ENCODE peak calls at places on chromosomes 5 and 9, in nine cellular contexts. L, G, T, M, J, W, D, B and E are unnamed samples.

GRCh38 chr5:159819671-159820411 is 96.4 kb upstream of the ADRA1B start:
- DNase-seq in L (no peak), G (peak), T (no peak), M (peak), J (no peak), W (peak), D (no peak), B (peak), E (peak)

GRCh38 chr9:38067892-38068615 is 973 bp downstream of the SHB start:
- DNase-seq in L (no peak), G (no peak), T (peak), M (no peak), J (no peak), W (no peak), D (no peak), B (no peak), E (no peak)

GRCh38 chr9:132144708-132145365 is 17.0 kb upstream of the NTNG2 start:
- DNase-seq in L (no peak), G (no peak), T (no peak), M (peak), J (no peak), W (peak), D (peak), B (no peak), E (no peak)

GRCh38 chr9:20446248-20446647 is 176.1 kb downstream of the MLLT3 start:
- DNase-seq in L (no peak), G (no peak), T (no peak), M (no peak), J (no peak), W (no peak), D (no peak), B (no peak), E (no peak)

GRCh38 chr5:159907689-159908088 is 8.6 kb upstream of the ADRA1B start:
- DNase-seq in L (no peak), G (no peak), T (no peak), M (no peak), J (no peak), W (no peak), D (no peak), B (no peak), E (no peak)

GRCh38 chr5:55306641-55307382 is 682 bp downstream of the DHX29 start:
- DNase-seq in L (no peak), G (no peak), T (no peak), M (no peak), J (no peak), W (peak), D (peak), B (no peak), E (no peak)

GRCh38 chr5:169895876-169896275 is 84.4 kb downstream of the INSYN2B start:
- DNase-seq in L (no peak), G (no peak), T (no peak), M (peak), J (no peak), W (peak), D (no peak), B (no peak), E (no peak)

GRCh38 chr5:76737846-76738245 is 21.9 kb downstream of the F2R start:
- DNase-seq in L (no peak), G (no peak), T (no peak), M (no peak), J (no peak), W (no peak), D (no peak), B (no peak), E (no peak)

GRCh38 chr5:124289122-124289521 is 457.3 kb downstream of the ZNF608 start:
- DNase-seq in L (no peak), G (peak), T (no peak), M (no peak), J (no peak), W (no peak), D (no peak), B (peak), E (no peak)

GRCh38 chr9:22030101-22030598 is 21.0 kb upstream of the CDKN2B start:
- DNase-seq in L (no peak), G (no peak), T (no peak), M (peak), J (no peak), W (peak), D (peak), B (no peak), E (no peak)

DNA sequence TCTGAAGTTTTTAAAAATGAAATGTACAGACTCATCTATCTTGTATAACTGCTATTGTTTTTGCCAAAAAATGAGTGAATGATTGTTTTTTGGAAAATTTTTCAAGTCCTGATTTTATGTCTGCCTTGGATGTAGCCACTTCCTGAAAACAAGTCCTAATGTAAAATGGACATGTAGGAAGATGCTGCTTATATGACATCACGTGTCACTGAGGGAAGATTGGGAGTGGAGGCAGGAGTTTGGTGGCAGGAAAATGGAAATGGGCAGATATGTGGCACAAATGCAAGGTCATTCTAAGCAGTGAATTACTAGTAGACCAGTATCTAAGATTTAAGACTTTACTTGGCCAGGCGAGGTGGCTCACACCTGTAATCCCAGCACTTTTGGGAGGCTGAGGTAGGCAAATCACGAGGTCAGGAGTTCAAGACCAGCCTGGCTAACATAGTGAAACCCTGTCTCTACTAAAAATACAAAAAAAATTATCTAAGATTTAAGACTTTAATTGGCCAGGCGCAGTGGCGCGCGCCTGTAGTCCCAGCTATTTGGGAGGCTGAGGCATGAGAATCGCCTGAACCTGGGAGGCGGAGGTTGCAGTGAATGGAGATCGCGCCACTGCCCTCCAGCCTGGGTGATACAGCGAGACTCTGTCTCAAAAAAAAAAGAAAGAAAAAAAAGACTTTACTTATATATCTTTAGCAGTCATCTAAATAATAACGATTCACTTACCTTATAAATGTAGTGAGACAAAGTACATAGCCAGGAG is 3.4 kb downstream of the DAPK1 start:
- DNase-seq in L (no peak), G (no peak), T (no peak), M (no peak), J (no peak), W (no peak), D (no peak), B (no peak), E (no peak)
- H3K4me3 ChIP-seq in L (peak), G (no peak), T (no peak), M (no peak), J (no peak), W (no peak), D (no peak), B (no peak), E (no peak)

GRCh38 chr9:130988400-130988747 is 20.6 kb upstream of the LAMC3 start:
- DNase-seq in L (no peak), G (no peak), T (no peak), M (no peak), J (no peak), W (no peak), D (no peak), B (no peak), E (no peak)
- H3K4me3 ChIP-seq in L (no peak), G (no peak), T (no peak), M (no peak), J (no peak), W (no peak), D (no peak), B (no peak), E (no peak)

GRCh38 chr5:111681791-111682190 is 75.2 kb downstream of the NREP start:
- DNase-seq in L (no peak), G (no peak), T (no peak), M (peak), J (no peak), W (peak), D (peak), B (no peak), E (no peak)
- H3K4me3 ChIP-seq in L (no peak), G (no peak), T (no peak), M (peak), J (no peak), W (no peak), D (no peak), B (peak), E (peak)

DNA sequence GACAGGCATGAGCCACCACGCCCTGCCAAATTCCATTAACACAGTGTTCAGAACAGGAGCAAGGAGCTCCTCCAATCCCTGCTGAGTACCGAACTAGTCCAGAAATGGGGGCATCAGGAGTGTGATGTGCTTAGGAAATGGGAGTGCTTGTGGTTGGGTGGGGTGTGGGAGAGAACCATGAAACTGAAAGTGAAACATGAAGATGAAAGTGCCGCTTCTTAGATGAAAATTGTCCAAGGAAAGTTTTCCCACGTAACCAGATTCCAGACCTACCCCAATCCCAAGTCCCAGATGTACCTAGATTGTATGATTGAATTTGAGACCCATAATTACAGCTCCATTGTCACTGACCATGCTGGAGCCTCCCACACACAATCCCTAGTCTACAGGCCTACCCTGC is 16.6 kb upstream of the ZNF131 start:
- DNase-seq in L (no peak), G (no peak), T (no peak), M (no peak), J (no peak), W (no peak), D (no peak), B (no peak), E (no peak)
- H3K4me3 ChIP-seq in L (no peak), G (no peak), T (no peak), M (no peak), J (no peak), W (no peak), D (no peak), B (no peak), E (no peak)

GRCh38 chr9:129143461-129143927 is 32.3 kb downstream of the PTPA start:
- DNase-seq in L (no peak), G (no peak), T (no peak), M (peak), J (no peak), W (peak), D (peak), B (peak), E (no peak)
- H3K4me3 ChIP-seq in L (no peak), G (peak), T (no peak), M (peak), J (peak), W (peak), D (no peak), B (no peak), E (no peak)

DNA sequence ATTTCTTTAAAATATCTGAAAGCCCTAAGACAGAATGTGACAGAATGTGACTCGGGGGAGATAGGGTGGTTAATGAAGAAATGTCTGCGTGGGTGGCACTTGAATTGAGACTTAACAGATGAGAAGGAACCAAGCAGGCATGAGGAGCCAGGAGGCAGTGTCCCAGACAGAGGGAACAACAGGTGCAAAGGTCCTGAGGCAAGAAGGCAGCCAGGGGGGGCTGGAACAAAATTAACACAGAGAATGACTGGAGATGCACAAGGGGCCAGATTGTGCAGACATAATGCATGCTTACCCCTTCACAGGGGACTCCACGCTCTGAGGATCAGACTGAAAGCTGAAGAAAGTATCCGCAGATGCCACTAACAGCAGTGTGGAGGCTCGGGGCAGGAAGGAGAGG is 1.7 kb downstream of the LMAN2 start:
- DNase-seq in L (no peak), G (no peak), T (no peak), M (no peak), J (no peak), W (no peak), D (no peak), B (no peak), E (no peak)
- H3K4me3 ChIP-seq in L (no peak), G (peak), T (no peak), M (no peak), J (no peak), W (peak), D (no peak), B (peak), E (peak)

DNA sequence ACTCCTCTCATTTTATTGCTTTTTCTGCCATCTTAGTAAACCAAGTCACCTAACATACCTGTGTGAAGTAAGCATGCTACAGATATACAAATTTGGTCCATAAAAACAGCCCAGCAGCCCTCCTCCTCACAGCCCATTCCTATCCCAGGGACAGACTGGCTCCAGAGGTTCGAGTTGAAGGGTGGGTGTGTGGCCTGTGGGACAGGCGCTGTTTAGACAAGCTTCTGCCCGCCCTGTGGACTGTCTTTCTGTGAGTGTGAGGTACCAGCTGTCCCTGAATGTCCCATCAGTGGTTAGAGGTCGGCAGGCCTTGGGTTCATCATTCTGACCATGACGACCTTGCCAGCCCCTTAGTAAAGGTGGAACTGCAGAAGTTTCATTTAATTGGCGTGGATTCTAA is 82.0 kb downstream of the WNK2 start:
- DNase-seq in L (no peak), G (no peak), T (no peak), M (no peak), J (no peak), W (no peak), D (no peak), B (peak), E (no peak)
- H3K4me3 ChIP-seq in L (no peak), G (no peak), T (no peak), M (no peak), J (no peak), W (no peak), D (no peak), B (no peak), E (no peak)

GRCh38 chr9:124771867-124772621 is 933 bp upstream of the NR6A1 start:
- DNase-seq in L (peak), G (peak), T (no peak), M (peak), J (no peak), W (peak), D (peak), B (peak), E (no peak)
- H3K4me3 ChIP-seq in L (peak), G (peak), T (peak), M (peak), J (peak), W (peak), D (peak), B (peak), E (peak)

GRCh38 chr5:80216753-80217596 is 38.9 kb downstream of the SERINC5 start:
- DNase-seq in L (no peak), G (peak), T (no peak), M (no peak), J (no peak), W (no peak), D (no peak), B (peak), E (no peak)
- H3K4me3 ChIP-seq in L (no peak), G (no peak), T (peak), M (no peak), J (no peak), W (no peak), D (no peak), B (no peak), E (no peak)

GRCh38 chr5:135040331-135041144 is 6.5 kb upstream of the PITX1 start:
- DNase-seq in L (no peak), G (no peak), T (no peak), M (no peak), J (no peak), W (no peak), D (no peak), B (no peak), E (no peak)

GRCh38 chr5:135041726-135042125 is 7.7 kb upstream of the PITX1 start:
- DNase-seq in L (no peak), G (no peak), T (no peak), M (no peak), J (no peak), W (no peak), D (no peak), B (no peak), E (no peak)

GRCh38 chr5:135039526-135040296 is 5.7 kb upstream of the PITX1 start:
- DNase-seq in L (no peak), G (no peak), T (no peak), M (no peak), J (no peak), W (no peak), D (no peak), B (no peak), E (no peak)

GRCh38 chr5:135042595-135042994 is 8.6 kb upstream of the PITX1 start:
- DNase-seq in L (no peak), G (no peak), T (no peak), M (no peak), J (no peak), W (no peak), D (no peak), B (no peak), E (no peak)

DNA sequence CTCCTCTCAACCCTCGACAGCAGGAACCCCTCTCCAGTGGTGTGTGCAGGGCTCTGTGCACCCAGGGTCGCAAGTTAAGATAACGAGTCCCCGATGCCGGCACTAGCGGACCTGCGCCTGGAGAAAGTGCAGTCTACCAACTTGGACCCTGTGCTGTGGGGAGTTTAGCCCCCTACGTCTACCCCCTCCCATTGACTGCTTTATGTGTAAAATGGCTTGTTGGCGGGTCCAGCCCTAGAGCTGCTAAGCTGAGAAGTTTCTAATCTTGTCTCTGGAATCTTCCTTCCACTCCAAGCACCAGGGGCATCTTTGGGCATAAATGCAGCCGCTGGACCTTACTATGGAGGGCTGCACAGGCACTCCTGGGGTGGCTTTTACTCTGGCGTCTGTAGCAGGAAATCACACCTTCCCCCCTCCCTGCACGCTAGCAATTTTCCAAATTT is 7.1 kb upstream of the PITX1 start:
- DNase-seq in L (no peak), G (no peak), T (no peak), M (no peak), J (no peak), W (no peak), D (no peak), B (no peak), E (no peak)
- H3K4me3 ChIP-seq in L (no peak), G (peak), T (no peak), M (no peak), J (no peak), W (no peak), D (no peak), B (no peak), E (no peak)